ENCODE peak calls at places on chromosomes 13 and 19, in six cellular contexts. G is LNCaP clone FGC, M is progenitor cell of endocrine pancreas, Y is H9, T is tibial artery, K is IMR-90. Z is an unnamed sample.

GRCh38 chr19:3375221-3376088 is 9.1 kb downstream of the NFIC start:
- DNase-seq in G (no peak), M (no peak), Y (no peak), T (peak), K (peak), Z (peak)

GRCh38 chr13:41751277-41751676 is 209.6 kb downstream of the VWA8 start:
- DNase-seq in G (no peak), M (no peak), Y (no peak), T (no peak), K (peak), Z (peak)

GRCh38 chr13:71979616-71980015 is 112.6 kb upstream of the DACH1 start:
- DNase-seq in G (no peak), M (no peak), Y (peak), T (no peak), K (no peak), Z (no peak)

GRCh38 chr13:25881946-25882574 is 169.8 kb downstream of the SHISA2 start:
- DNase-seq in G (no peak), M (peak), Y (no peak), T (no peak), K (no peak), Z (no peak)

GRCh38 chr19:13842294-13843103 is 34.4 kb upstream of the NANOS3 start:
- DNase-seq in G (no peak), M (no peak), Y (peak), T (peak), K (peak), Z (peak)

GRCh38 chr13:27619711-27620376 is 485 bp downstream of the LNX2 start:
- DNase-seq in G (no peak), M (no peak), Y (no peak), T (peak), K (peak), Z (peak)

GRCh38 chr13:65725001-65725400 is 1505.1 kb downstream of the PCDH9 start:
- DNase-seq in G (no peak), M (no peak), Y (no peak), T (no peak), K (peak), Z (no peak)

GRCh38 chr13:25046985-25047660 is 48.8 kb upstream of the PABPC3 start:
- DNase-seq in G (no peak), M (peak), Y (peak), T (no peak), K (peak), Z (peak)

GRCh38 chr13:114132419-114133121 is at the start of gene RASA3:
- DNase-seq in G (no peak), M (peak), Y (peak), T (peak), K (peak), Z (peak)

GRCh38 chr19:49081273-49081672 is 4.0 kb upstream of the SNRNP70 start:
- DNase-seq in G (no peak), M (no peak), Y (no peak), T (no peak), K (no peak), Z (no peak)

GRCh38 chr19:40441719-40442253 is 2.3 kb downstream of the SERTAD3 start:
- DNase-seq in G (no peak), M (no peak), Y (no peak), T (no peak), K (no peak), Z (no peak)

GRCh38 chr13:74889321-74889720 is 592.6 kb downstream of the TBC1D4 start:
- DNase-seq in G (no peak), M (no peak), Y (no peak), T (no peak), K (no peak), Z (peak)

GRCh38 chr13:25217023-25217909 is 45.2 kb upstream of the AMER2 start:
- DNase-seq in G (no peak), M (no peak), Y (no peak), T (no peak), K (peak), Z (peak)

GRCh38 chr19:41367848-41368301 is 3.9 kb upstream of the B9D2 start:
- DNase-seq in G (no peak), M (no peak), Y (no peak), T (no peak), K (peak), Z (peak)

GRCh38 chr13:30806784-30807183 is 71.4 kb downstream of the ALOX5AP start:
- DNase-seq in G (no peak), M (no peak), Y (no peak), T (no peak), K (peak), Z (peak)

GRCh38 chr13:37127706-37128241 is 22.3 kb upstream of the CSNK1A1L start:
- DNase-seq in G (no peak), M (no peak), Y (no peak), T (no peak), K (peak), Z (peak)

GRCh38 chr13:36163303-36163702 is 32.1 kb upstream of the DCLK1 start:
- DNase-seq in G (no peak), M (no peak), Y (no peak), T (no peak), K (no peak), Z (no peak)

GRCh38 chr19:46731584-46731983 is 14.3 kb upstream of the FKRP start:
- DNase-seq in G (no peak), M (no peak), Y (no peak), T (no peak), K (no peak), Z (no peak)

GRCh38 chr19:13401388-13401787 is 104.9 kb downstream of the CACNA1A start:
- DNase-seq in G (no peak), M (no peak), Y (peak), T (no peak), K (peak), Z (peak)

GRCh38 chr13:113267642-113268405 is 29.2 kb upstream of the LAMP1 start:
- DNase-seq in G (no peak), M (no peak), Y (no peak), T (no peak), K (no peak), Z (no peak)

GRCh38 chr19:35261356-35262100 is 7.2 kb upstream of the USF2 start:
- DNase-seq in G (no peak), M (no peak), Y (peak), T (peak), K (no peak), Z (no peak)

GRCh38 chr13:37690361-37690760 is 91.8 kb upstream of the POSTN start:
- DNase-seq in G (no peak), M (no peak), Y (no peak), T (no peak), K (no peak), Z (peak)

GRCh38 chr19:10461047-10461949 is 41.0 kb downstream of the PDE4A start:
- DNase-seq in G (peak), M (peak), Y (peak), T (peak), K (peak), Z (peak)

DNA sequence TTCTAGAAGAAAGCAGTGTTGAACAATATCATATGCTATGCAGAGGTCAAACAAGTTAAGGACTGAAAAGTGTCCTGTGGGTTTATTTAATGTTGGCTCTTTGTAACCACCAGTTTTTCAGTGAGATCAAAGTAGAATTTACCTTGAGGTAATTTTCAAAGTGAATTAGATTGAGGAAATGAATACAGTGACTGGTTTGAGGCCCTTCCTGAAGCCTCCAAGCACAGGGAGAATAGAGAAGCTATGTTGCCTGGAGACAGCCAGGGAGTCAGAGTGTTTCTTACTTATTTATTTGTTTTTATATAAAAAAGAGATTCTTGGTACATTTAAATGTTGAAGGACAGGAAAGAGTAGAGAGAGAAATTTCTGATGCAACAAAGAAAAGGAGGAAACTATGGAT is 954.3 kb upstream of the SPRY2 start:
- DNase-seq in G (no peak), M (no peak), Y (no peak), T (no peak), K (no peak), Z (no peak)
- TF ChIP-seq CTCF in G (no peak), M (no peak), Y (no peak), T (no peak), K (no peak), Z (no peak)

GRCh38 chr13:91372813-91373420 is 25.4 kb downstream of the MIR17HG start:
- DNase-seq in G (no peak), M (no peak), Y (no peak), T (no peak), K (no peak), Z (no peak)

GRCh38 chr13:91369432-91369831 is 21.9 kb downstream of the MIR17HG start:
- DNase-seq in G (no peak), M (no peak), Y (no peak), T (no peak), K (peak), Z (peak)

DNA sequence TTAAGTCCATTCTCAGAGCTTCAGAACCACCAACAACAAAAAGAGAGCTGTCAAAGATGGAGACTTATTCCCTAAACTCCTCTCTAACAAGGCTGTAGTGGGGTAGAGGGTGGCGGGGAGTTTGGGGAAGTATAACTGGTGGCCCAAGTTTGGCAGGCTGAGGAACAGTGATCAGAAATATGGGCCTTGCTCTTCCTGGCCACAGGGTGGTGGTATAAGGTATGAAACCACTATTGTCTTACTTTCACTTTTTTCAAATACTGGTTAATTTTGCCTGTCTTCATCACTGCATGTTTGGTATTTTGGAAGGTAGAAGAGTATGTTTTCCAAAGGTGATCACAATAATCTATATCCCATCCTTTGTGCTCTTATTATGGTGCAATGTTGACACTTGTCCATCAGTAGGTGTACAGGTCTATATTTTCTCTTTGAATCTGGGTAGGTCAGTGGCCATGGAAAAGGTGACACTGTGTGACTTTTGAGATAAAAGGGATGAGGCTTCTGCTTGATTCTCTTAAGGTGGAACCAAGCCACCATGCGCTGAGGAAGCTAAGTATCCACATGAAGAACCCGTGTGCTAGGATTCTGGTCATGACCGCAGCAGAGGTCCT is 23.2 kb upstream of the GPC5 start:
- DNase-seq in G (no peak), M (no peak), Y (no peak), T (no peak), K (peak), Z (peak)
- TF ChIP-seq CTCF in G (peak), M (peak), Y (peak), T (no peak), K (peak), Z (peak)

DNA sequence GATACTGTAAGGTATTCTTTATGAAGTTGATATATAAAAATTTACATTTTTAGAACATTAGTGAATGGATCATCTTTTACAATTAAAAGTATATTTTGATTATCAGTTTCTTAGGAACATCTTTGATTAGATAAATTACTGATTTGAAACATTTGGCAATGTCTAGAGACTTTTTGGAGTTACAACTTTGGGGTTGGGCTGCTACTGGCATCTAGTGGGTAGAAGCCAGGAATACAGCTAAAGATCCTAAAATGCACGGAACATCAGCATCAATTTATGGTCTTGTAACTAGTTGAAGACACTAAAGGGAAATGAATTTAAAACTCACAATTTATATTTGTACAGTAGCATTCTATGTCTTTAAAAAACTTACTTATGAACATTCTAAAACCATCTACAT is 19.9 kb downstream of the POMP start:
- DNase-seq in G (no peak), M (no peak), Y (no peak), T (no peak), K (no peak), Z (peak)
- TF ChIP-seq CTCF in G (no peak), M (peak), Y (no peak), T (no peak), K (peak), Z (peak)

GRCh38 chr19:51108805-51109146 is 567 bp upstream of the CTU1 start:
- DNase-seq in G (no peak), M (no peak), Y (no peak), T (no peak), K (no peak), Z (no peak)

GRCh38 chr19:51108066-51108804 is at the start of gene CTU1:
- DNase-seq in G (peak), M (peak), Y (peak), T (peak), K (peak), Z (peak)

GRCh38 chr19:51110666-51110971 is 2.4 kb upstream of the CTU1 start:
- DNase-seq in G (no peak), M (no peak), Y (no peak), T (no peak), K (no peak), Z (no peak)

GRCh38 chr19:51114087-51114714 is 6.0 kb upstream of the CTU1 start:
- DNase-seq in G (no peak), M (no peak), Y (no peak), T (no peak), K (no peak), Z (no peak)

DNA sequence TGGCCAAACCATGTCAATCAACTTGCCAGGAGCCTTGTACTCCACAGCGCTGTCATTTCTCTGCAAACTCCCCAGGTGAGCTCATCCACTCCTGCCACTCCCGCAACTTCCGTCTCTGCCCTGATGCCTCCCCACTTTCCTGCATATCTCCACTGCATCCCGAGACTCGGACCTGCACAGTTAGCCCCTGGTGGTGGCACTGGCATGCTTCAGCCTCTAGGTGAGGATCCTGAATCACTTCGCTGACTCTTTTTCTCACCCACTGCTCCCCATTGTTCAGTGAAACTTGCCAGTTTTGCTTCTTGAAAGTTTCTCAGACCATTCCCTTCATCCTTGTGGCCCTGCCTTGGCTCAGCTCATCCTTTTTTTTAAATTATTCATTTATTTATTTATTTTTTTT is 3.4 kb upstream of the CTU1 start:
- DNase-seq in G (no peak), M (no peak), Y (peak), T (no peak), K (no peak), Z (no peak)
- TF ChIP-seq CTCF in G (peak), M (peak), Y (peak), T (no peak), K (no peak), Z (peak)

GRCh38 chr13:111855016-111855590 is 211.8 kb upstream of the SOX1 start:
- DNase-seq in G (no peak), M (no peak), Y (no peak), T (no peak), K (no peak), Z (no peak)

GRCh38 chr13:111853146-111853545 is 213.8 kb upstream of the SOX1 start:
- DNase-seq in G (no peak), M (no peak), Y (no peak), T (peak), K (no peak), Z (no peak)

GRCh38 chr13:111854403-111854802 is 212.5 kb upstream of the SOX1 start:
- DNase-seq in G (no peak), M (no peak), Y (no peak), T (peak), K (no peak), Z (no peak)

GRCh38 chr13:111852701-111853100 is 214.2 kb upstream of the SOX1 start:
- DNase-seq in G (no peak), M (no peak), Y (no peak), T (no peak), K (no peak), Z (no peak)

GRCh38 chr13:111853766-111854165 is 213.2 kb upstream of the SOX1 start:
- DNase-seq in G (no peak), M (no peak), Y (no peak), T (peak), K (no peak), Z (no peak)
- TF ChIP-seq CTCF in G (no peak), M (no peak), Y (no peak), T (no peak), K (no peak), Z (no peak)

DNA sequence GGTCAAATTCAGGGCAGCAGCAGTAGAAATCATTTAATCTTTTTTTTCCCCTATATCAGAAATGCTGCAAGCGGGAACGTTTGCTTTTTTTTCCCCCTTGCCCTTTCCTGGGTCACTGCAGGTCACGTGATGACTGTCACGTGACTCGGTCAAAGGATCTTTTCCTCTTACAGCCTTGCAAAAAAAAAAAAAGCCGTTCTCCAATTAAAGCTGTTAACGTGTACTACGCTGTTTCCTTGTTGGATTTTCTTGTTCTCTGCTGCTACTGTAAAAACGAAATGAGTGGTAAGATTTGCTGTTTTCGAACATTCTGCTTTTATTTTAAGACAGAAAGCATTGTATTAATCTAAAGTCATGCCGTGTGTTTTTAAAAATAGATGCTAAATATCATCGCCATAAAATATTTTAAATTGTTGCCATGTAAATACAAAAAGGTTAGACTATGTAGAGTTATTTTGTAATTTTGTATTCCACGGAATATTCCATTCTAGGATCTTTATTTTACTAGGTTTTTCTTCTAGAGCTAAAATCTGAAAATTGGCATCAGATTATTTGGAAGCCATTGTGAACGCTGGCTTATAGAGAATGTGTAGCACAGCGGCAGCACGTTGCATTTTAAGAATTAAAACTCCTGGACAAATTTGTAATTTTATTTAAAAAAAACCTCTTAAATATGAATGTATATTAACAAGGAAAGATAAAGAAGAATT is 109.9 kb upstream of the MLNR start:
- DNase-seq in G (peak), M (peak), Y (peak), T (peak), K (peak), Z (peak)
- TF ChIP-seq CTCF in G (no peak), M (no peak), Y (no peak), T (no peak), K (no peak), Z (no peak)

Z was measured in fibroblast of mammary gland.